ENCODE peak calls at places on chromosomes 6 and 20, in seven cellular contexts. K is NCI-H2171; M is kidney; O is stimulated activated CD4-positive, alpha-beta T cell treated with anti-CD3 and anti-CD28 coated beads, Interleukin-4, amount 100 ng/mL, for 48 hours; T is PC-3; E is NB4; D is endothelial cell. P is an unnamed sample.

GRCh38 chr6:35139924-35140524 is 1.1 kb downstream of the TCP11 start:
- DNase-seq in K (peak), M (no peak), O (no peak), T (peak), E (peak), D (peak), P (peak)

GRCh38 chr6:142802124-142802523 is 142.9 kb downstream of the HIVEP2 start:
- DNase-seq in K (no peak), M (no peak), O (peak), T (peak), E (peak), D (no peak), P (no peak)

GRCh38 chr20:38073307-38074010 is 39.9 kb downstream of the RPRD1B start:
- DNase-seq in K (peak), M (no peak), O (no peak), T (peak), E (peak), D (peak), P (no peak)

GRCh38 chr6:154350293-154350692 is 6.3 kb downstream of the IPCEF1 start:
- DNase-seq in K (no peak), M (no peak), O (no peak), T (no peak), E (no peak), D (no peak), P (no peak)

GRCh38 chr20:58569211-58570125 is 54.3 kb upstream of the APCDD1L start:
- DNase-seq in K (no peak), M (no peak), O (no peak), T (no peak), E (peak), D (no peak), P (no peak)

GRCh38 chr20:44540834-44541233 is 19.0 kb upstream of the SERINC3 start:
- DNase-seq in K (no peak), M (no peak), O (no peak), T (no peak), E (no peak), D (no peak), P (no peak)

GRCh38 chr6:149964243-149965190 is 774 bp downstream of the ULBP1 start:
- DNase-seq in K (no peak), M (peak), O (no peak), T (no peak), E (no peak), D (peak), P (peak)

GRCh38 chr20:45427236-45428149 is 11.6 kb downstream of the PIGT start:
- DNase-seq in K (no peak), M (no peak), O (no peak), T (no peak), E (no peak), D (no peak), P (no peak)

GRCh38 chr6:54646069-54646468 is 200.5 kb upstream of the FAM83B start:
- DNase-seq in K (no peak), M (no peak), O (no peak), T (peak), E (no peak), D (no peak), P (no peak)

P was measured in naive thymus-derived CD4-positive, alpha-beta T cell.